ENCODE peak calls at places on chromosomes 13 and 19, in seven cellular contexts. One of them, this sample, is unnamed.

GRCh38 chr13:99379856-99380255 is 72.7 kb upstream of the GPR183 start:
- DNase-seq in mesenchymal stem cell: no peak
- DNase-seq in H9: no peak
- DNase-seq in H1: no peak
- DNase-seq in mesendoderm: no peak
- DNase-seq in IMR-90: no peak
- DNase-seq in trophoblast cell: no peak
- DNase-seq in this sample: no peak

GRCh38 chr19:39193785-39194184 is 3.0 kb upstream of the NCCRP1 start:
- DNase-seq in mesenchymal stem cell: peak
- DNase-seq in H9: no peak
- DNase-seq in H1: no peak
- DNase-seq in mesendoderm: no peak
- DNase-seq in IMR-90: no peak
- DNase-seq in trophoblast cell: no peak
- DNase-seq in this sample: no peak

GRCh38 chr19:8610041-8610927 is at the start of gene ADAMTS10:
- DNase-seq in mesenchymal stem cell: no peak
- DNase-seq in H9: peak
- DNase-seq in H1: no peak
- DNase-seq in mesendoderm: peak
- DNase-seq in IMR-90: peak
- DNase-seq in trophoblast cell: no peak
- DNase-seq in this sample: no peak

GRCh38 chr19:50658438-50659317 is 9.4 kb downstream of the C19orf81 start:
- DNase-seq in mesenchymal stem cell: no peak
- DNase-seq in H9: peak
- DNase-seq in H1: peak
- DNase-seq in mesendoderm: peak
- DNase-seq in IMR-90: peak
- DNase-seq in trophoblast cell: peak
- DNase-seq in this sample: peak

GRCh38 chr13:101457176-101457575 is 4.7 kb downstream of the ITGBL1 start:
- DNase-seq in mesenchymal stem cell: no peak
- DNase-seq in H9: no peak
- DNase-seq in H1: no peak
- DNase-seq in mesendoderm: no peak
- DNase-seq in IMR-90: no peak
- DNase-seq in trophoblast cell: no peak
- DNase-seq in this sample: no peak

GRCh38 chr13:85040176-85040660 is 759.0 kb downstream of the SLITRK6 start:
- DNase-seq in mesenchymal stem cell: no peak
- DNase-seq in H9: no peak
- DNase-seq in H1: no peak
- DNase-seq in mesendoderm: peak
- DNase-seq in IMR-90: no peak
- DNase-seq in trophoblast cell: no peak
- DNase-seq in this sample: no peak

GRCh38 chr13:98386632-98387031 is 190.3 kb downstream of the STK24 start:
- DNase-seq in mesenchymal stem cell: no peak
- DNase-seq in H9: no peak
- DNase-seq in H1: no peak
- DNase-seq in mesendoderm: no peak
- DNase-seq in IMR-90: no peak
- DNase-seq in trophoblast cell: no peak
- DNase-seq in this sample: no peak

GRCh38 chr13:95298971-95299627 is 2.2 kb downstream of the ABCC4 start:
- DNase-seq in mesenchymal stem cell: peak
- DNase-seq in H9: no peak
- DNase-seq in H1: no peak
- DNase-seq in mesendoderm: peak
- DNase-seq in IMR-90: peak
- DNase-seq in trophoblast cell: peak
- DNase-seq in this sample: no peak

GRCh38 chr13:48750588-48751383 is 97.1 kb downstream of the CYSLTR2 start:
- DNase-seq in mesenchymal stem cell: peak
- DNase-seq in H9: no peak
- DNase-seq in H1: no peak
- DNase-seq in mesendoderm: no peak
- DNase-seq in IMR-90: no peak
- DNase-seq in trophoblast cell: no peak
- DNase-seq in this sample: no peak

GRCh38 chr19:11963566-11964355 is 1.1 kb upstream of the ZNF763 start:
- DNase-seq in mesenchymal stem cell: peak
- DNase-seq in H9: peak
- DNase-seq in H1: peak
- DNase-seq in mesendoderm: peak
- DNase-seq in IMR-90: peak
- DNase-seq in trophoblast cell: peak
- DNase-seq in this sample: peak

GRCh38 chr13:44249439-44249838 is 124.2 kb upstream of the SERP2 start:
- DNase-seq in mesenchymal stem cell: peak
- DNase-seq in H9: no peak
- DNase-seq in H1: no peak
- DNase-seq in mesendoderm: peak
- DNase-seq in IMR-90: peak
- DNase-seq in trophoblast cell: peak
- DNase-seq in this sample: no peak

GRCh38 chr13:78806457-78806856 is 147.5 kb upstream of the OBI1 start:
- DNase-seq in mesenchymal stem cell: peak
- DNase-seq in H9: no peak
- DNase-seq in H1: no peak
- DNase-seq in mesendoderm: peak
- DNase-seq in IMR-90: no peak
- DNase-seq in trophoblast cell: peak
- DNase-seq in this sample: no peak

GRCh38 chr13:113633485-113633873 is 24.5 kb downstream of the ATP4B start:
- DNase-seq in mesenchymal stem cell: no peak
- DNase-seq in H9: no peak
- DNase-seq in H1: no peak
- DNase-seq in mesendoderm: no peak
- DNase-seq in IMR-90: no peak
- DNase-seq in trophoblast cell: no peak
- DNase-seq in this sample: no peak

GRCh38 chr19:1373534-1374249 is 10.0 kb upstream of the NDUFS7 start:
- DNase-seq in mesenchymal stem cell: no peak
- DNase-seq in H9: no peak
- DNase-seq in H1: no peak
- DNase-seq in mesendoderm: no peak
- DNase-seq in IMR-90: peak
- DNase-seq in trophoblast cell: no peak
- DNase-seq in this sample: no peak

GRCh38 chr19:21158523-21159135 is 16.8 kb downstream of the ZNF431 start:
- DNase-seq in mesenchymal stem cell: peak
- DNase-seq in H9: no peak
- DNase-seq in H1: no peak
- DNase-seq in mesendoderm: no peak
- DNase-seq in IMR-90: peak
- DNase-seq in trophoblast cell: peak
- DNase-seq in this sample: no peak

GRCh38 chr13:36251012-36251411 is 36.7 kb upstream of the SOHLH2 start:
- DNase-seq in mesenchymal stem cell: no peak
- DNase-seq in H9: no peak
- DNase-seq in H1: no peak
- DNase-seq in mesendoderm: no peak
- DNase-seq in IMR-90: no peak
- DNase-seq in trophoblast cell: no peak
- DNase-seq in this sample: no peak

GRCh38 chr19:13091400-13092161 is 11.1 kb downstream of the LYL1 start:
- DNase-seq in mesenchymal stem cell: peak
- DNase-seq in H9: peak
- DNase-seq in H1: no peak
- DNase-seq in mesendoderm: peak
- DNase-seq in IMR-90: peak
- DNase-seq in trophoblast cell: no peak
- DNase-seq in this sample: no peak

GRCh38 chr19:50477751-50478515 is 1.3 kb upstream of the GARIN5A start:
- DNase-seq in mesenchymal stem cell: no peak
- DNase-seq in H9: no peak
- DNase-seq in H1: no peak
- DNase-seq in mesendoderm: no peak
- DNase-seq in IMR-90: no peak
- DNase-seq in trophoblast cell: no peak
- DNase-seq in this sample: no peak

GRCh38 chr19:13129384-13129783 is 11.3 kb downstream of the NACC1 start:
- DNase-seq in mesenchymal stem cell: no peak
- DNase-seq in H9: no peak
- DNase-seq in H1: no peak
- DNase-seq in mesendoderm: no peak
- DNase-seq in IMR-90: no peak
- DNase-seq in trophoblast cell: no peak
- DNase-seq in this sample: no peak

GRCh38 chr13:112574476-112575294 is 13.3 kb downstream of the TUBGCP3 start:
- DNase-seq in mesenchymal stem cell: peak
- DNase-seq in H9: no peak
- DNase-seq in H1: no peak
- DNase-seq in mesendoderm: no peak
- DNase-seq in IMR-90: peak
- DNase-seq in trophoblast cell: no peak
- DNase-seq in this sample: no peak

GRCh38 chr13:112575680-112576079 is 12.3 kb downstream of the TUBGCP3 start:
- DNase-seq in mesenchymal stem cell: no peak
- DNase-seq in H9: peak
- DNase-seq in H1: no peak
- DNase-seq in mesendoderm: peak
- DNase-seq in IMR-90: no peak
- DNase-seq in trophoblast cell: no peak
- DNase-seq in this sample: no peak

GRCh38 chr13:112576768-112577167 is 11.2 kb downstream of the TUBGCP3 start:
- DNase-seq in mesenchymal stem cell: no peak
- DNase-seq in H9: no peak
- DNase-seq in H1: no peak
- DNase-seq in mesendoderm: no peak
- DNase-seq in IMR-90: no peak
- DNase-seq in trophoblast cell: no peak
- DNase-seq in this sample: no peak

GRCh38 chr13:112576191-112576590 is 11.8 kb downstream of the TUBGCP3 start:
- DNase-seq in mesenchymal stem cell: no peak
- DNase-seq in H9: no peak
- DNase-seq in H1: no peak
- DNase-seq in mesendoderm: no peak
- DNase-seq in IMR-90: no peak
- DNase-seq in trophoblast cell: no peak
- DNase-seq in this sample: no peak

GRCh38 chr13:112575295-112575622 is 12.7 kb downstream of the TUBGCP3 start:
- DNase-seq in mesenchymal stem cell: no peak
- DNase-seq in H9: no peak
- DNase-seq in H1: no peak
- DNase-seq in mesendoderm: no peak
- DNase-seq in IMR-90: no peak
- DNase-seq in trophoblast cell: no peak
- DNase-seq in this sample: no peak
- H3K4me2 ChIP-seq in mesenchymal stem cell: no peak
- H3K4me2 ChIP-seq in H9: no peak
- H3K4me2 ChIP-seq in H1: no peak
- H3K4me2 ChIP-seq in mesendoderm: no peak
- H3K4me2 ChIP-seq in IMR-90: peak
- H3K4me2 ChIP-seq in trophoblast cell: no peak
- H3K4me2 ChIP-seq in this sample: no peak

DNA sequence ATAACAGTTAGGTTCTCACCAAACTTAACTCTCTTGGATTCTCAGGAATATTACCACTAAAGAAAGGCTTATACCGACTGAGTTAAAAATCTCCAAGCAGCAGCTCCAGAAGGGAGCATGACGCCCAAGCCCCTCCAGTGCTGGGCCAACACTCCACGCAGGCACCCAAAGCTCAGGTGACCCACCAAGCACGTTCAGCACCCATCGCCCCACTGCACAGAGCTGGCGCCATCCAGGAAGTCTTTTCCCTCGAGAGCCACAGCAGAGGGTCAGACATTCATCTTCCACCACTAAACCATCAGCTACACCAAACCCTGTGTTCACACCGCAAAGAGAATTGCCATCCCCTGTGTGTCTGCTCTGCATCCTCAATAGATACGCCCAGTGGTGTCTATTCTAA is 65.7 kb downstream of the SOX1 start:
- DNase-seq in mesenchymal stem cell: no peak
- DNase-seq in H9: no peak
- DNase-seq in H1: no peak
- DNase-seq in mesendoderm: no peak
- DNase-seq in IMR-90: no peak
- DNase-seq in trophoblast cell: no peak
- DNase-seq in this sample: no peak
- H2AK5ac ChIP-seq in mesenchymal stem cell: no peak
- H2AK5ac ChIP-seq in H9: no peak
- H2AK5ac ChIP-seq in H1: no peak
- H2AK5ac ChIP-seq in mesendoderm: no peak
- H2AK5ac ChIP-seq in IMR-90: no peak
- H2AK5ac ChIP-seq in trophoblast cell: no peak
- H2AK5ac ChIP-seq in this sample: peak

DNA sequence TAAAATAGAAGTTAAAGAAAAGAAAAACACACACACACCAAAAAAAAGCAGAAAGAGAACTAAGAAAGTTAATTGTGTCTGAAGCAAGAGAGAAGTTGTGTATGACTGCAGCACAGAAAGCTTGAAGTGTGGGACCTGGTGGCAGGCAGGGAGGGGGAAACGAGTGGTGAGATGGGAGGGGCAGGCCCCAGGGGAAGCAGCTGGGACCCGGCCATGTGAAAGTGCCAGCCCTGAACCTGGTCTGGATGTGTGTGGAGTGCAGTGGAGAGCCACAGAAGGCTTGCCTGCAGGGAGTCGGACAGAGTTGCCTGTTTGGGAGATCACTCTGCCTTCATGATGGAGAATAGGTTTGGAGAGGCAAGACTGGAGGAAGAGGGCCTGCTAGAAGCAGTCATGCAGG is 199.0 kb downstream of the GGACT start:
- DNase-seq in mesenchymal stem cell: no peak
- DNase-seq in H9: no peak
- DNase-seq in H1: no peak
- DNase-seq in mesendoderm: no peak
- DNase-seq in IMR-90: no peak
- DNase-seq in trophoblast cell: no peak
- DNase-seq in this sample: no peak
- H3K9ac ChIP-seq in mesenchymal stem cell: no peak
- H3K9ac ChIP-seq in H9: no peak
- H3K9ac ChIP-seq in H1: no peak
- H3K9ac ChIP-seq in mesendoderm: no peak
- H3K9ac ChIP-seq in IMR-90: no peak
- H3K9ac ChIP-seq in trophoblast cell: no peak
- H3K9ac ChIP-seq in this sample: no peak

DNA sequence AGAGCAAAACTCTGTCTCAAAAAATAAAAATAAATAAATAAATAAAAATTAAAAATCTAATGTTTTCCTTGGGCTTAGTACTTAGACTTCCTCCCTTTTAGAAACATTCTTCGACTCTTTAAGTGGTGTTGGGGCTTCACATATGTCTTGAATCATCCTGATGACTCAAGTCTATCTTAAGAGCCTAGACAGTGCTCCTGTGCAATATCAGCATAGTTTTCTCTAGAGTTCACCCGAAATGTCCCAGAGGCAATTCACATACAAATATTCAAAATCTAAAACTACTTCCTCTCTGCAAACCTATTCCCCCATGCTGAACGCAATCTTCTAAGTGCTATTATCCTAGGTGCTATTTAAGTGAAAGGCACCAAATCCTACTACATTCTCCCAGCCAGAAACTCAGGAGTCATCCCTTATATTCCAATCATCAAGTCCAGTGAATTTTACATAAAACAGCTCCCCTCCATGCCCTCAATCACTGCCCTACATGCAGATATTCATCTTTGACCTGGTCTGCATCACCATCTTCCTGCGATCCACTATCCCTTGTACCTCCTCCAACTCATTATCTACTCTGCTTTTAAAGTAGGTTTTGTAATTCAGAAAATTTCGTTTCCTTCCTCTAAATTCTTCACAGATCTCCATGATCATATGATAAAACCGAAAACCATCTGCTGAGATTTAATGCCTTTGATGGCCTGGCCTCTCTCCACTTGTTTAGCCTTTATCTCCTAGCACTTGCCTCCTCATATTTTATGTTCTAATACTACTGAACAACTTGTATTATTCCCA is 102.7 kb downstream of the ELF1 start:
- DNase-seq in mesenchymal stem cell: peak
- DNase-seq in H9: no peak
- DNase-seq in H1: no peak
- DNase-seq in mesendoderm: no peak
- DNase-seq in IMR-90: peak
- DNase-seq in trophoblast cell: peak
- DNase-seq in this sample: no peak
- H3K4me2 ChIP-seq in mesenchymal stem cell: no peak
- H3K4me2 ChIP-seq in H9: no peak
- H3K4me2 ChIP-seq in H1: no peak
- H3K4me2 ChIP-seq in mesendoderm: no peak
- H3K4me2 ChIP-seq in IMR-90: no peak
- H3K4me2 ChIP-seq in trophoblast cell: no peak
- H3K4me2 ChIP-seq in this sample: no peak